ENCODE peak calls at places on chromosomes 5 and 9, in six cellular contexts. S is thyroid gland, U is upper lobe of left lung, Y is heart left ventricle, B is prostate gland, P is endothelial cell of umbilical vein. G is an unnamed sample.
A peak's percentile ranks its signal among the peaks of the same experiment; 100 is the strongest.

GRCh38 chr9:98890256-98890655 is 53.5 kb upstream of the COL15A1 start:
- DNase-seq in S (peak; percentile 44), U (no peak), P (no peak), B (no peak), Y (no peak), G (no peak)

GRCh38 chr5:149271717-149272558 is at the start of gene AFAP1L1:
- DNase-seq in P (peak; percentile 67), U (peak; percentile 90), Y (peak; percentile 88), S (peak; percentile 51), B (peak; percentile 29), G (peak; percentile 60)

GRCh38 chr9:86500667-86501435 is 146.6 kb upstream of the TUT7 start:
- DNase-seq in U (no peak), Y (no peak), S (no peak), P (no peak), B (no peak), G (peak; percentile 31)

GRCh38 chr5:68949256-68949655 is 144.6 kb upstream of the SLC30A5 start:
- DNase-seq in P (no peak), U (no peak), Y (no peak), S (no peak), B (no peak), G (no peak)

GRCh38 chr5:181246276-181247050 is 2.8 kb upstream of the RACK1 start:
- DNase-seq in Y (peak; percentile 94), B (peak; percentile 84), S (peak; percentile 92), U (peak; percentile 97), P (peak; percentile 78), G (peak; percentile 67)

GRCh38 chr5:144598451-144599068 is 427.9 kb downstream of the KCTD16 start:
- DNase-seq in P (no peak), S (peak; percentile 64), B (no peak), U (peak; percentile 79), Y (peak; percentile 49), G (no peak)

GRCh38 chr5:148687427-148687826 is 33.1 kb upstream of the HTR4 start:
- DNase-seq in B (no peak), U (no peak), S (no peak), P (peak; percentile 58), Y (no peak), G (no peak)

GRCh38 chr5:13276143-13276542 is 668.3 kb downstream of the DNAH5 start:
- DNase-seq in Y (no peak), B (no peak), P (no peak), U (no peak), S (no peak), G (no peak)

GRCh38 chr5:5572983-5573797 is 150.7 kb downstream of the ICE1 start:
- DNase-seq in B (no peak), S (peak; percentile 66), P (no peak), U (peak; percentile 27), Y (peak; percentile 48), G (no peak)

GRCh38 chr5:170986598-170986997 is 124.8 kb downstream of the RANBP17 start:
- DNase-seq in B (no peak), U (no peak), P (peak; percentile 78), S (no peak), Y (no peak), G (no peak)

GRCh38 chr9:92257327-92257726 is 36.2 kb downstream of the IARS1 start:
- DNase-seq in S (no peak), B (no peak), P (no peak), U (no peak), Y (no peak), G (no peak)

GRCh38 chr9:108511200-108511756 is 344.5 kb downstream of the ACTL7B start:
- DNase-seq in S (no peak), U (no peak), P (no peak), Y (no peak), B (no peak), G (no peak)

GRCh38 chr5:175202461-175203065 is 241.4 kb downstream of the DRD1 start:
- DNase-seq in U (no peak), S (peak; percentile 39), Y (no peak), B (no peak), P (no peak), G (no peak)

GRCh38 chr9:129341991-129342348 is 163.9 kb upstream of the IER5L start:
- DNase-seq in S (no peak), U (no peak), P (no peak), B (no peak), Y (no peak), G (no peak)

GRCh38 chr5:179623906-179624741 is 653 bp upstream of the HNRNPH1 start:
- DNase-seq in Y (peak; percentile 51), U (peak; percentile 88), B (no peak), P (peak; percentile 54), S (no peak), G (peak; percentile 99)

GRCh38 chr9:127979333-127980055 is 1.3 kb downstream of the EEIG1 start:
- DNase-seq in B (no peak), S (peak; percentile 65), Y (peak; percentile 54), U (peak; percentile 89), P (peak; percentile 51), G (peak; percentile 81)

GRCh38 chr9:94675008-94675841 is 35.9 kb upstream of the FBP1 start:
- DNase-seq in U (no peak), S (no peak), P (peak; percentile 48), B (no peak), Y (no peak), G (no peak)

GRCh38 chr9:693460-694390 is 147.8 kb upstream of the DMRT1 start:
- DNase-seq in S (peak; percentile 65), P (peak; percentile 92), U (no peak), B (peak; percentile 61), Y (peak; percentile 67), G (no peak)

GRCh38 chr9:75927351-75927750 is 36.9 kb downstream of the PCSK5 start:
- DNase-seq in Y (no peak), U (no peak), B (no peak), S (peak; percentile 22), P (no peak), G (no peak)

GRCh38 chr9:92963831-92964606 is 16.7 kb downstream of the FGD3 start:
- DNase-seq in B (no peak), U (no peak), P (no peak), S (no peak), Y (no peak), G (no peak)

GRCh38 chr5:140324834-140325195 is 21.6 kb downstream of the HBEGF start:
- DNase-seq in U (no peak), S (no peak), Y (peak; percentile 38), P (no peak), B (no peak), G (no peak)

GRCh38 chr5:172334196-172334595 is 50.6 kb upstream of the UBTD2 start:
- DNase-seq in Y (no peak), P (no peak), U (no peak), S (no peak), B (no peak), G (no peak)

GRCh38 chr5:59893436-59894227 is at the start of gene PDE4D:
- DNase-seq in B (peak; percentile 54), U (peak; percentile 84), P (peak; percentile 49), S (peak; percentile 65), Y (peak; percentile 39), G (peak; percentile 35)

DNA sequence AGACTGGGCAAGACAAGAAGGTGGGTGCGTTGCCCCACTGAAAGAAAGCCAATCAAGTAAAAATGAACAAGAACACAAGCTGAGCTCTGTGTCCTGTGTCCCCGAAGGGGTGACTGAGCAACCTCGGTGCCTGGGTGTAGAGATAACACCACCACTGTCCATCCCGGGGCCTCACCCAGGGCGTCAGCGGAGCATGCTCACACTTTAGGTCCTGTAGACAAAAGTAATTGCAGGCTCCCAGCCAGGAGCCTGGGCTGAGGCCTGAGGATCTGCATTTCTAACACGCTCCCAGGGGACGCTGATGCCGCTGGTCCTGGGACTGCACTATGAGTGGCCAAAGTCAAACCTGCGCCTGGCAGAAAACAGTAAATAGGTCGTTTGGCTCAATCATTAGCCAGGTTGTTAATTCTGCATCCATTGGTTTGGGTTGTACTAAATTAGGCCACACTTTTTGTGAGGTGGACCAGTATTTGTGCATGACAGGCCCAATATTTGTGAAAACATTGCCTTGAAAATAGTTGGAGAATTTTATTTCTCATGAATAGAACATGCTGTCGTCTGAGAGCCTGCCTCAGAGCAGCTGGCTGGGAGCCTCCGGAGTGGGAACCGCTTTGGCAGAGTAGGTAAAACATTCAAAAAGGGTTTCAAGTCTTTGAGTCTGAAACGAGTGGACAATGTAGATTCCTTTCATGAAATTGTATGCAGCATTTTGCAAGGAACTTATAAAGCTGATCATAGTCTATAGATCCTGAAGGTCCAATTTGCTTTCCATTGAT is 38.3 kb downstream of the ANKRD33B start:
- DNase-seq in P (no peak), U (no peak), Y (no peak), S (no peak), B (no peak), G (no peak)
- TF ChIP-seq POLR2A in P (no peak), U (no peak), Y (no peak), S (no peak), B (no peak), G (no peak)

GRCh38 chr5:43601454-43602260 is 1.3 kb upstream of the NNT start:
- DNase-seq in U (no peak), S (no peak), P (peak; percentile 81), Y (no peak), B (no peak), G (peak; percentile 52)

GRCh38 chr5:43604699-43605098 is 1.7 kb downstream of the NNT start:
- DNase-seq in B (no peak), S (no peak), P (no peak), Y (no peak), U (no peak), G (no peak)

GRCh38 chr5:43602456-43602817 is 543 bp upstream of the NNT start:
- DNase-seq in B (peak; percentile 10), Y (peak; percentile 35), S (peak; percentile 48), U (no peak), P (peak; percentile 70), G (no peak)

GRCh38 chr5:43602818-43603534 is at the start of gene NNT:
- DNase-seq in S (peak; percentile 79), Y (peak; percentile 85), P (peak; percentile 67), B (peak; percentile 77), U (peak; percentile 97), G (peak; percentile 20)

GRCh38 chr5:43603535-43604363 is 769 bp downstream of the NNT start:
- DNase-seq in S (peak; percentile 86), B (peak; percentile 59), Y (peak; percentile 91), P (peak; percentile 63), U (peak; percentile 75), G (no peak)
- TF ChIP-seq POLR2A in S (peak; percentile 88), B (peak; percentile 41), Y (peak; percentile 88), P (no peak), U (no peak), G (no peak)

DNA sequence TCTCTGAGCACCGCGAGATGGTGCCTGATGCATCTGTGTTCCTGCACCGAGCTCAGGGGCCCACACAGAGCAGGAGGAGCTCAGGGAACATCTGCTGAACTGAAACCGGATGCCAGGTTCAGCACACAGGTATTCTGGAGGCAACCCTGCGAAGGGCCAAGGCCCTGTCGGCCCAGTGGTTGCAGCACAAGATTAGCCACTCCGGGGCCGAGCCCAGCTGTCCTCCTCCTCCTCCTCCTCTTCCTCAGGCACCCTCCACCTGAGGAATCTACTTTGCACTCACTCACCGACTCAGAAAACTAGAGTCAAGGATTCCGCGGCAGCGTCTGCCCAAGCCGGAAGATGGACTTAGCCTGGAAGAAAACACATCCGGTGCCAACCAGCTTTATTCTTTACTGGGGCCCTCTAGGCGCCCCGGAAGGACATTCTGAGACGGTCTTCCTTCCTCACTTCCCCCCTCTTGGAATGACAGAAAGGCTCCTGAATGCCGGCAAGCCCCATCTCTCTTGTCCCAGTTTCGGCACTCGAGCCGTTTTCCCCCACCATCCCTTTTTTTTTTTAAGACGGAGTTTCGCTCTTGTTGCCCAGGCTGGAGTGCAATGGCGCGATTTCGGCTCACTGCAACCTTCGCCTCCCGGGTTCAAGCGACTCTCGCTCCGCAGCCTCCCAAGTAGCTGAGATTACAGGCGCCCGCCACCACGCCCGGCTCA is at the start of gene ZBTB6:
- DNase-seq in B (peak; percentile 70), P (peak; percentile 77), Y (peak; percentile 81), U (no peak), S (peak; percentile 75), G (peak; percentile 81)
- TF ChIP-seq POLR2A in B (no peak), P (peak; percentile 64), Y (peak; percentile 37), U (no peak), S (peak; percentile 40), G (peak; percentile 38)

GRCh38 chr5:154756871-154757646 is 1.9 kb downstream of the LARP1 start:
- DNase-seq in Y (peak; percentile 68), P (peak; percentile 29), U (peak; percentile 91), S (peak; percentile 72), B (peak; percentile 37), G (peak; percentile 38)
- TF ChIP-seq POLR2A in Y (no peak), P (peak; percentile 44), U (no peak), S (peak; percentile 63), B (peak; percentile 27), G (peak; percentile 24)

G was measured in H54.